ENCODE peak calls at places on chromosome 3, in ten cellular contexts. K is AG04450, R is GM12891, O is progenitor cell of endocrine pancreas, W is HEK293T, X is putamen, I is Caki2, U is fibroblast of mammary gland, Z is AG10803, Q is EL. S is an unnamed sample.

GRCh38 chr3:61936344-61936937 is 375.1 kb downstream of the PTPRG start:
- DNase-seq in K (no peak), R (no peak), O (no peak), W (peak; percentile 48), X (no peak), I (no peak), U (peak; percentile 32), Z (no peak), Q (peak; percentile 37), S (peak; percentile 62)

GRCh38 chr3:133859381-133860245 is 36.1 kb downstream of the RAB6B start:
- DNase-seq in K (no peak), R (no peak), O (no peak), W (no peak), X (no peak), I (no peak), U (no peak), Z (no peak), Q (no peak), S (no peak)

GRCh38 chr3:196216681-196217211 is 412 bp downstream of the SLC51A start:
- DNase-seq in K (no peak), R (no peak), O (no peak), W (no peak), X (no peak), I (no peak), U (no peak), Z (no peak), Q (no peak), S (no peak)

GRCh38 chr3:52205727-52206372 is 7.9 kb downstream of the ALAS1 start:
- DNase-seq in K (no peak), R (no peak), O (no peak), W (no peak), X (no peak), I (no peak), U (peak; percentile 21), Z (no peak), Q (no peak), S (no peak)

GRCh38 chr3:131036200-131036816 is 9.6 kb downstream of the NEK11 start:
- DNase-seq in K (peak; percentile 61), R (no peak), O (no peak), W (no peak), X (no peak), I (peak; percentile 4), U (peak; percentile 88), Z (peak; percentile 81), Q (peak; percentile 51), S (peak; percentile 78)

GRCh38 chr3:43818229-43818628 is 127.5 kb downstream of the ABHD5 start:
- DNase-seq in K (no peak), R (no peak), O (no peak), W (no peak), X (no peak), I (no peak), U (no peak), Z (no peak), Q (no peak), S (no peak)

GRCh38 chr3:36906504-36907149 is 38.2 kb downstream of the TRANK1 start:
- DNase-seq in K (peak; percentile 18), R (no peak), O (no peak), W (no peak), X (no peak), I (no peak), U (peak; percentile 69), Z (peak; percentile 72), Q (no peak), S (peak; percentile 44)

GRCh38 chr3:43249405-43249804 is 36.9 kb upstream of the SNRK start:
- DNase-seq in K (no peak), R (no peak), O (no peak), W (no peak), X (no peak), I (no peak), U (no peak), Z (no peak), Q (no peak), S (no peak)

GRCh38 chr3:25783661-25784512 is 644 bp upstream of the NGLY1 start:
- DNase-seq in K (no peak), R (no peak), O (no peak), W (no peak), X (no peak), I (peak; percentile 41), U (peak; percentile 71), Z (peak; percentile 25), Q (peak; percentile 44), S (peak; percentile 63)

GRCh38 chr3:195385526-195385925 is 57.3 kb downstream of the ACAP2 start:
- DNase-seq in K (no peak), R (no peak), O (no peak), W (no peak), X (no peak), I (no peak), U (no peak), Z (peak; percentile 46), Q (peak; percentile 69), S (no peak)

GRCh38 chr3:42369304-42369703 is 41.1 kb downstream of the LYZL4 start:
- DNase-seq in K (no peak), R (peak; percentile 8), O (no peak), W (no peak), X (peak; percentile 7), I (no peak), U (no peak), Z (no peak), Q (no peak), S (peak; percentile 6)